ENCODE peak calls at places on chromosomes 4 and X, in nine cellular contexts. Y is T-cell, W is HFF-Myc, M is choroid plexus epithelial cell, U is OCI-LY7, E is iris pigment epithelial cell, A is LoVo, C is frontal cortex, O is fibroblast of mammary gland. V is an unnamed sample.

GRCh38 chr4:102759835-102760644 is 728 bp downstream of the MANBA start:
- DNase-seq in U (peak), O (peak), Y (peak), A (no peak), M (peak), E (peak), C (peak), W (no peak), V (no peak)

GRCh38 chr4:123555500-123556273 is 159.1 kb downstream of the SPRY1 start:
- DNase-seq in M (peak), C (no peak), O (peak), U (no peak), E (peak), W (no peak), Y (no peak), A (peak), V (peak)

GRCh38 chrX:133403984-133404383 is 11.3 kb downstream of the GPC4 start:
- DNase-seq in W (no peak), E (no peak), C (no peak), M (no peak), A (no peak), O (no peak), Y (no peak), U (no peak), V (no peak)

GRCh38 chrX:154539077-154539476 is 7.6 kb downstream of the G6PD start:
- DNase-seq in O (no peak), A (no peak), Y (no peak), E (no peak), C (no peak), U (no peak), M (no peak), W (no peak), V (no peak)

GRCh38 chr4:189177130-189177529 is 763.5 kb upstream of the FRG1 start:
- DNase-seq in C (no peak), U (no peak), E (no peak), O (peak), W (no peak), A (no peak), M (no peak), Y (no peak), V (no peak)

GRCh38 chr4:138736362-138736761 is 279.2 kb upstream of the NOCT start:
- DNase-seq in M (peak), U (no peak), O (peak), C (no peak), E (peak), Y (no peak), W (no peak), A (no peak), V (no peak)

GRCh38 chr4:123876640-123877039 is 480.0 kb downstream of the SPRY1 start:
- DNase-seq in W (no peak), Y (no peak), O (peak), E (no peak), A (no peak), M (peak), U (no peak), C (no peak), V (no peak)

GRCh38 chr4:185312699-185313098 is 83.0 kb downstream of the LRP2BP start:
- DNase-seq in W (no peak), O (no peak), A (no peak), U (no peak), M (peak), C (no peak), E (peak), Y (no peak), V (no peak)

GRCh38 chr4:128916832-128917231 is 107.3 kb downstream of the JADE1 start:
- DNase-seq in M (no peak), O (no peak), A (no peak), Y (peak), E (no peak), W (no peak), U (peak), C (no peak), V (peak)

GRCh38 chrX:104665691-104666090 is 99.7 kb downstream of the IL1RAPL2 start:
- DNase-seq in A (no peak), W (no peak), C (no peak), O (no peak), U (no peak), Y (no peak), M (no peak), E (no peak), V (no peak)

V was measured in lower lobe of right lung.